ENCODE peak calls at places on chromosomes 12 and 14, in nine cellular contexts. H is DND-41; B is PC-3; E is activated CD8-positive, alpha-beta memory T cell treated with anti-CD3 and anti-CD28 coated beads, Interleukin-2, amount 10 ng/mL, durations not matched to agents 7 days and 5 days; V is GM12878; C is effector memory CD8-positive, alpha-beta T cell; A is activated naive CD8-positive, alpha-beta T cell treated with anti-CD3 and anti-CD28 coated beads, Interleukin-2, amount 10 ng/mL, durations not matched to agents 7 days and 5 days; O is heart left ventricle; X is upper lobe of right lung. F is an unnamed sample.

GRCh38 chr12:117438809-117439208 is 77.4 kb upstream of the NOS1 start:
- ATAC-seq in X (no peak), E (no peak), H (no peak), B (no peak), V (no peak), A (no peak), O (no peak), C (no peak), F (no peak)

GRCh38 chr14:92451755-92452154 is 61.8 kb upstream of the RIN3 start:
- ATAC-seq in V (no peak), O (peak), X (peak), H (no peak), E (no peak), B (no peak), C (no peak), A (no peak), F (no peak)

GRCh38 chr12:171743-172705 is 41.9 kb downstream of the SLC6A12 start:
- ATAC-seq in H (no peak), A (no peak), C (no peak), X (peak), O (no peak), V (no peak), B (no peak), E (no peak), F (no peak)

GRCh38 chr14:94111276-94112095 is 950 bp downstream of the IFI27 start:
- ATAC-seq in V (no peak), X (no peak), B (no peak), O (no peak), C (no peak), E (no peak), A (no peak), H (no peak), F (no peak)

GRCh38 chr12:86376052-86376451 is 119.9 kb upstream of the MGAT4C start:
- ATAC-seq in E (no peak), B (no peak), O (no peak), H (no peak), X (no peak), A (no peak), V (no peak), C (no peak), F (no peak)

GRCh38 chr12:54412786-54413185 is 6.3 kb downstream of the ITGA5 start:
- ATAC-seq in B (no peak), X (no peak), O (peak), H (peak), C (peak), V (peak), E (peak), A (peak), F (no peak)

GRCh38 chr12:14991069-14991468 is 18.2 kb downstream of the PDE6H start:
- ATAC-seq in E (no peak), V (peak), A (no peak), O (no peak), X (no peak), C (no peak), B (no peak), H (no peak), F (no peak)

GRCh38 chr12:30965613-30965985 is 39.1 kb downstream of the TSPAN11 start:
- ATAC-seq in V (no peak), X (no peak), E (no peak), H (no peak), B (peak), O (no peak), A (no peak), C (no peak), F (no peak)

GRCh38 chr14:72894623-72895378 is 900 bp upstream of the DPF3 start:
- ATAC-seq in A (no peak), V (peak), B (peak), C (no peak), H (no peak), E (no peak), O (peak), X (peak), F (peak)

GRCh38 chr12:110088936-110089335 is 35.2 kb upstream of the IFT81 start:
- ATAC-seq in A (no peak), H (no peak), V (no peak), C (no peak), B (no peak), O (no peak), X (peak), E (no peak), F (no peak)

GRCh38 chr12:77925536-77926108 is 94.9 kb downstream of the NAV3 start:
- ATAC-seq in V (peak), X (peak), B (peak), H (peak), C (no peak), A (peak), O (peak), E (peak), F (peak)

GRCh38 chr14:65352964-65353530 is 59.5 kb upstream of the FUT8 start:
- ATAC-seq in O (no peak), A (peak), X (no peak), B (peak), V (peak), C (no peak), E (peak), H (no peak), F (no peak)

GRCh38 chr12:125389061-125389697 is 323.9 kb downstream of the AACS start:
- ATAC-seq in B (no peak), V (no peak), H (no peak), A (no peak), C (no peak), X (no peak), O (no peak), E (no peak), F (no peak)

GRCh38 chr12:79959484-79959883 is 24.6 kb upstream of the PPP1R12A start:
- ATAC-seq in X (no peak), V (no peak), A (no peak), O (peak), C (no peak), E (no peak), B (no peak), H (no peak), F (peak)

GRCh38 chr14:40003773-40004172 is 571.5 kb upstream of the FBXO33 start:
- ATAC-seq in C (no peak), B (peak), H (no peak), V (no peak), E (no peak), A (no peak), O (no peak), X (peak), F (no peak)

GRCh38 chr14:75811862-75812505 is 150.9 kb downstream of the TTLL5 start:
- ATAC-seq in A (no peak), B (no peak), H (no peak), C (no peak), V (no peak), E (no peak), O (no peak), X (no peak), F (no peak)

GRCh38 chr12:93363854-93364297 is 13.8 kb upstream of the NUDT4 start:
- ATAC-seq in B (no peak), H (peak), X (peak), E (peak), O (no peak), V (peak), C (peak), A (peak), F (no peak)

GRCh38 chr12:11958216-11959091 is 112.3 kb upstream of the BCL2L14 start:
- ATAC-seq in V (peak), O (no peak), H (peak), A (peak), X (peak), B (peak), E (peak), C (peak), F (no peak)

GRCh38 chr12:59164991-59165718 is 244.9 kb upstream of the LRIG3 start:
- ATAC-seq in X (no peak), H (no peak), A (no peak), E (no peak), B (peak), V (no peak), O (no peak), C (no peak), F (no peak)

GRCh38 chr12:67991158-67991557 is 1.9 kb downstream of the IFNG-AS1 start:
- ATAC-seq in A (peak), C (peak), V (peak), H (no peak), X (no peak), B (no peak), O (no peak), E (peak), F (no peak)

GRCh38 chr12:51744957-51745356 is 103.6 kb downstream of the FIGNL2 start:
- ATAC-seq in X (no peak), H (no peak), E (no peak), B (no peak), V (no peak), O (no peak), A (no peak), C (no peak), F (no peak)